ENCODE peak calls at places on chromosomes 6 and 20, in eight cellular contexts. X is AG20443, O is SHP77 treated with DMSO at 0.1 percent for 48 hours, K is C1 segment of cervical spinal cord, H is osteocyte, F is globus pallidus, C is LoVo, W is cerebellum. P is an unnamed sample.
A peak's percentile ranks its signal among the peaks of the same experiment; 100 is the strongest.

GRCh38 chr20:38126146-38126912 is 38.7 kb downstream of the TGM2 start:
- DNase-seq in X (no peak), O (no peak), K (no peak), H (no peak), F (no peak), C (no peak), W (no peak), P (peak; percentile 92)

GRCh38 chr20:4082406-4083102 is 67.2 kb upstream of the RNF24 start:
- DNase-seq in X (peak; percentile 61), O (no peak), K (no peak), H (peak; percentile 60), F (no peak), C (no peak), W (no peak), P (peak; percentile 37)

GRCh38 chr6:48825501-48826317 is 637.3 kb downstream of the MMUT start:
- DNase-seq in X (no peak), O (no peak), K (no peak), H (no peak), F (no peak), C (no peak), W (no peak), P (no peak)

GRCh38 chr6:32973144-32973854 is 4.9 kb downstream of the BRD2 start:
- DNase-seq in X (no peak), O (no peak), K (no peak), H (no peak), F (peak; percentile 41), C (no peak), W (peak; percentile 30), P (peak; percentile 50)

GRCh38 chr20:55469074-55469473 is 536.2 kb downstream of the CBLN4 start:
- DNase-seq in X (no peak), O (no peak), K (no peak), H (no peak), F (no peak), C (no peak), W (no peak), P (no peak)

GRCh38 chr6:129635396-129636164 is 74.4 kb downstream of the ARHGAP18 start:
- DNase-seq in X (peak; percentile 34), O (no peak), K (no peak), H (no peak), F (no peak), C (no peak), W (no peak), P (no peak)

GRCh38 chr6:84422380-84422968 is 195.0 kb upstream of the CEP162 start:
- DNase-seq in X (no peak), O (peak; percentile 61), K (no peak), H (peak; percentile 85), F (no peak), C (no peak), W (no peak), P (no peak)

GRCh38 chr6:150025201-150025917 is at the start of gene RAET1L:
- DNase-seq in X (peak; percentile 83), O (no peak), K (no peak), H (no peak), F (no peak), C (peak; percentile 90), W (no peak), P (peak; percentile 31)

GRCh38 chr6:145427232-145427631 is 308.1 kb downstream of the EPM2A start:
- DNase-seq in X (no peak), O (no peak), K (no peak), H (no peak), F (no peak), C (no peak), W (no peak), P (no peak)

GRCh38 chr20:46307139-46307998 is 929 bp downstream of the CDH22 start:
- DNase-seq in X (peak; percentile 84), O (no peak), K (peak; percentile 38), H (no peak), F (peak; percentile 24), C (peak; percentile 7), W (peak; percentile 91), P (no peak)

GRCh38 chr20:23145281-23145700 is 59.2 kb upstream of the CD93 start:
- DNase-seq in X (peak; percentile 73), O (peak; percentile 56), K (no peak), H (no peak), F (no peak), C (no peak), W (peak; percentile 41), P (peak; percentile 43)

GRCh38 chr6:30759575-30760239 is 15.4 kb upstream of the IER3 start:
- DNase-seq in X (peak; percentile 92), O (no peak), K (no peak), H (no peak), F (no peak), C (no peak), W (no peak), P (peak; percentile 88)

GRCh38 chr6:143037470-143037869 is 23.2 kb upstream of the AIG1 start:
- DNase-seq in X (no peak), O (no peak), K (no peak), H (no peak), F (no peak), C (no peak), W (no peak), P (no peak)

GRCh38 chr20:33681728-33682353 is 4.3 kb downstream of the E2F1 start:
- DNase-seq in X (no peak), O (no peak), K (no peak), H (no peak), F (no peak), C (no peak), W (no peak), P (no peak)

GRCh38 chr6:62516287-62517152 is 230.5 kb upstream of the KHDRBS2 start:
- DNase-seq in X (no peak), O (peak; percentile 14), K (no peak), H (no peak), F (no peak), C (no peak), W (no peak), P (no peak)

GRCh38 chr6:42175860-42176259 is 2.7 kb downstream of the GUCA1A start:
- DNase-seq in X (no peak), O (no peak), K (no peak), H (no peak), F (no peak), C (no peak), W (no peak), P (no peak)

GRCh38 chr20:45701104-45701503 is 734 bp upstream of the WFDC13 start:
- DNase-seq in X (no peak), O (no peak), K (no peak), H (no peak), F (no peak), C (no peak), W (no peak), P (no peak)

GRCh38 chr6:145247677-145248419 is 487.5 kb downstream of the EPM2A start:
- DNase-seq in X (peak; percentile 59), O (no peak), K (no peak), H (no peak), F (no peak), C (no peak), W (no peak), P (no peak)

GRCh38 chr6:104418125-104418524 is 441.6 kb downstream of the HACE1 start:
- DNase-seq in X (no peak), O (no peak), K (no peak), H (no peak), F (no peak), C (no peak), W (no peak), P (no peak)

GRCh38 chr6:90338409-90338808 is 41.8 kb upstream of the BACH2 start:
- DNase-seq in X (no peak), O (no peak), K (no peak), H (no peak), F (no peak), C (no peak), W (no peak), P (no peak)

GRCh38 chr20:41135888-41136243 is 1.5 kb upstream of the PLCG1 start:
- DNase-seq in X (no peak), O (no peak), K (no peak), H (no peak), F (no peak), C (no peak), W (no peak), P (no peak)

GRCh38 chr6:10529231-10529801 is 8.2 kb downstream of the GCNT2 start:
- DNase-seq in X (no peak), O (no peak), K (no peak), H (no peak), F (no peak), C (no peak), W (no peak), P (peak; percentile 98)

GRCh38 chr6:166957087-166957804 is 896 bp upstream of the RNASET2 start:
- DNase-seq in X (peak; percentile 60), O (peak; percentile 30), K (no peak), H (no peak), F (peak; percentile 42), C (peak; percentile 7), W (no peak), P (peak; percentile 74)

GRCh38 chr6:45163952-45164766 is 164.0 kb upstream of the RUNX2 start:
- DNase-seq in X (no peak), O (no peak), K (no peak), H (no peak), F (no peak), C (no peak), W (no peak), P (peak; percentile 14)

P was measured in Caki2.